ENCODE peak calls at places on chromosomes 16 and 17, in six cellular contexts. K is transverse colon, A is IMR-90, Q is ovary, F is adrenal gland, R is sigmoid colon. T is an unnamed sample.

GRCh38 chr16:28003923-28004322 is 59.6 kb downstream of the GSG1L start:
- DNase-seq in K (no peak), A (no peak), Q (no peak), F (no peak), R (no peak), T (no peak)

GRCh38 chr17:47956818-47957590 is 679 bp downstream of the PRR15L start:
- DNase-seq in K (peak; percentile 20), A (peak; percentile 15), Q (no peak), F (no peak), R (no peak), T (peak; percentile 75)

GRCh38 chr17:58156839-58157803 is 8.9 kb downstream of the OR4D1 start:
- DNase-seq in K (peak; percentile 12), A (no peak), Q (no peak), F (no peak), R (no peak), T (peak; percentile 3)

GRCh38 chr16:68790130-68790761 is 53.1 kb upstream of the TANGO6 start:
- DNase-seq in K (peak; percentile 18), A (peak; percentile 69), Q (peak; percentile 25), F (no peak), R (peak; percentile 66), T (peak; percentile 60)

GRCh38 chr17:81684442-81684911 is 666 bp downstream of the HGS start:
- DNase-seq in K (peak; percentile 25), A (peak; percentile 88), Q (no peak), F (no peak), R (no peak), T (peak; percentile 32)

GRCh38 chr16:57045694-57046381 is 46.5 kb upstream of the CPNE2 start:
- DNase-seq in K (peak; percentile 57), A (peak; percentile 60), Q (peak; percentile 82), F (peak; percentile 45), R (peak; percentile 84), T (peak; percentile 63)

GRCh38 chr17:43882761-43883415 is 24.4 kb downstream of the MPP2 start:
- DNase-seq in K (no peak), A (no peak), Q (no peak), F (no peak), R (no peak), T (no peak)

GRCh38 chr17:46212634-46213435 is 19.6 kb upstream of the KANSL1 start:
- DNase-seq in K (peak; percentile 68), A (peak; percentile 79), Q (peak; percentile 77), F (peak; percentile 80), R (peak; percentile 81), T (peak; percentile 80)

GRCh38 chr17:72219136-72219823 is 98.5 kb downstream of the SOX9 start:
- DNase-seq in K (no peak), A (no peak), Q (no peak), F (no peak), R (no peak), T (no peak)

DNA sequence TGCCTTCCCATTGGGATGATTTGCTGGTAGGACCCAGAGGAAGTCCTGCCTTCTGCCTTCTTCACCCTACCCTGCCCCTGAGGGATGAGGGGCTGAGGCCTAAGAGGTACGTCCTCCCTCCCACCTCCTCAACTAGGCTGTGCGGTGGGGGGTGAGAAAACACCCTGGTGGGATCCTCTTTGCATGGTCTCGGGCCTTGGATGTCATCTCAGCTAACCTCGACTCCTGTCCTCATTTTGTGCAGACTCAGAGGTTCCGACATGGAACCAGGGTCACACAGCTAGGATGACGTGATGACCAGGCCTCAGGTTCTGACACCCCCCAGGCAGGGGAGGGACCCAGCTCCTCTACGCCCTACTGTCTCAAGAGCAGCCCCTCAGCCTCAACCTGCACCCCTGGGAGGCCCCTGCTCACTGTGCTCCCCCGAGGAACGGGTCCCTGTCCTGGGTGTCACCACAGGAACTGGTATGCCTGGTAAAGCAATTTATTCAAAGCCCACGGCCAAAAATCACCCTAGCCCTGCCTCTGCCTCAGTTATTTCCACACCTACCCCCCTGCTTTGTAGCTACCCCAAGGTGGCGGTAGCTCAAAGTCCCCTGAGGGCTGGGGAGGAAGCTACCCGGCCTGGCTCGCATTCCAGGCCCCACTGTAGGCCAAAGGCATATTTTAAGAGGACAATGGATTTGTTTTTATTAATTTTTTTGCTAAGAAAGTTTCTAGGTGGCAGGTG is 17.5 kb downstream of the UNC13D start:
- DNase-seq in K (no peak), A (no peak), Q (no peak), F (no peak), R (no peak), T (no peak)
- TF ChIP-seq POLR2A in K (no peak), A (no peak), Q (no peak), F (no peak), R (no peak), T (no peak)

GRCh38 chr17:6455321-6455705 is 11.1 kb downstream of the PIMREG start:
- DNase-seq in K (peak; percentile 62), A (peak; percentile 17), Q (peak; percentile 39), F (no peak), R (no peak), T (peak; percentile 31)

GRCh38 chr17:6456321-6456720 is 12.1 kb downstream of the PIMREG start:
- DNase-seq in K (no peak), A (no peak), Q (peak; percentile 14), F (no peak), R (no peak), T (no peak)

GRCh38 chr17:6452471-6453266 is 8.4 kb downstream of the PIMREG start:
- DNase-seq in K (no peak), A (no peak), Q (no peak), F (no peak), R (no peak), T (no peak)

GRCh38 chr17:6453279-6454024 is 9.2 kb downstream of the PIMREG start:
- DNase-seq in K (no peak), A (no peak), Q (no peak), F (no peak), R (no peak), T (no peak)

GRCh38 chr17:6454495-6455320 is 10.5 kb downstream of the PIMREG start:
- DNase-seq in K (no peak), A (no peak), Q (peak; percentile 18), F (no peak), R (no peak), T (no peak)
- H3K4me3 ChIP-seq in K (no peak overlapping the region), A (no peak overlapping the region), Q (no peak overlapping the region), F (no peak overlapping the region), R (peak overlapping the region; percentile 5), T (no peak overlapping the region)

GRCh38 chr17:63295288-63295687 is 150.8 kb downstream of the CYB561 start:
- DNase-seq in K (no peak), A (peak; percentile 43), Q (no peak), F (no peak), R (no peak), T (no peak)
- TF ChIP-seq POLR2A in K (no peak), A (no peak), Q (no peak), F (no peak), R (no peak), T (no peak)

DNA sequence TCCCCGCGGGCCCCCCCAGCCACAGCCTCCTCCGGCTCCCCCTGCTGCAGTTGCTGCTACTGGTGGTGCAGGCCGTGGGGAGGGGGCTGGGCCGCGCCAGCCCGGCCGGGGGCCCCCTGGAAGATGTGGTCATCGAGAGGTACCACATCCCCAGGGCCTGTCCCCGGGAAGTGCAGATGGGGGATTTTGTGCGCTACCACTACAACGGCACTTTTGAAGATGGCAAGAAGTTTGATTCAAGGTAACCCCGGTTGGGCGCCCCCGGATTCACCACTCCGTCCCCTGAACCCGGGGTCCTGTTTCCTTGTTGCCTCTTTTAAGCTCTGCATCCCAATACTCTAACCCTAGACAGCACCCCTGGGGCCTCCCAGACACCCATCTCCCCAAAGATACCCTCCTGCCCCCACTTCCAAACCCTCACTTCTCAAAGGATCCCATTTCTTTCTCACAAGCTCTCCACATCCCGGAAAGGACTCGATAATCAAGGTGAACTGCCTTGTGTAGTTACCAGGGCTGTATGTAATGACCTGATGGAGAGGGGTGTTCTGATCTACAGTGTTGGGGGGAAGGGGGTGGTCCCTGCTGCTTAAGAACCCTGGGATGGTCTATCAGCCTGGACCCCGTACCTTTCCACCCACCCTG is 356 bp downstream of the FKBP10 start:
- DNase-seq in K (no peak), A (no peak), Q (no peak), F (no peak), R (no peak), T (no peak)
- H3K4me3 ChIP-seq in K (peak overlapping the region; percentile 58), A (peak overlapping the region; percentile 88), Q (peak overlapping the region; percentile 86), F (no peak overlapping the region), R (peak overlapping the region; percentile 88), T (no peak overlapping the region)

DNA sequence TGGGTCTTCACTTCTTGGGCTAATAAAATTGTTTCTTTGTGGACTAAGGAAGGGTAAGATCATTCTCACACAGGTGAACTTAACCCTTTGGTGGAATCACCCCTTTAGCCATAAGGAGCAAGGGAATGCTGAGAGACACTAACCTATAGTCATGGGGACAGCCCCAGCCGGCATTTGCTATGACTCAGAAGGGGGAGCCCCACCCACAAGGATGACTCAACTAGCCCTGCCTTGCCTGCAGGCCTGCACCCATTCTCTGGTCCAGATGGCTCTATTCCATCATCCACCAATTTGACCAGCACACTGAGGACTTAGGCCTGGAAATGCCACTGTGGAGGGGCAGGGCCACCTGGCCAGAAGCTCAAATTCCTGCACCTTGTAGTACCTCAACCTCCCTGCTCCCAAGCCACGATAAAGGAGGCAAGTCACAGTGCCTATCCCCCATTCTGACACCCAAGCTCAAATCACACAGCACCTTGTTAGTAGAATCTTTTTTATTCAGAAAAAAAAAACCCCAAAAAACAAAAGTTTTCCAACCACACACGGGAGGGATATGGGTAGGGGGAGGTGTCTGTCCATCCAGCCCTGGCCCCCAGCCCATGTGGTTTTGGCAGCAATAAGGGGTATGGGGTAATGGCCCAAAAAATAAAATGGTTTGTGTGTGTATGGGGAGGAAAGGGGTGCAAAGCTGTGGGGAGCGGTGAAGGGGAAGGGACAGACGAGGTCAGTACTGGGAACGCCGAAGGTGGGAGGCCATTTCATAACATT is 3.0 kb downstream of the PFN1 start:
- DNase-seq in K (peak; percentile 88), A (peak; percentile 93), Q (peak; percentile 83), F (peak; percentile 89), R (peak; percentile 93), T (peak; percentile 87)
- TF ChIP-seq POLR2A in K (no peak), A (peak; percentile 34), Q (no peak), F (peak; percentile 16), R (no peak), T (no peak)

GRCh38 chr17:794876-795275 is 12.7 kb downstream of the MRM3 start:
- DNase-seq in K (peak; percentile 80), A (peak; percentile 59), Q (peak; percentile 79), F (peak; percentile 84), R (peak; percentile 94), T (peak; percentile 96)
- H3K4me3 ChIP-seq in K (no peak overlapping the region), A (no peak overlapping the region), Q (no peak overlapping the region), F (no peak overlapping the region), R (peak overlapping the region; percentile 31), T (no peak overlapping the region)

DNA sequence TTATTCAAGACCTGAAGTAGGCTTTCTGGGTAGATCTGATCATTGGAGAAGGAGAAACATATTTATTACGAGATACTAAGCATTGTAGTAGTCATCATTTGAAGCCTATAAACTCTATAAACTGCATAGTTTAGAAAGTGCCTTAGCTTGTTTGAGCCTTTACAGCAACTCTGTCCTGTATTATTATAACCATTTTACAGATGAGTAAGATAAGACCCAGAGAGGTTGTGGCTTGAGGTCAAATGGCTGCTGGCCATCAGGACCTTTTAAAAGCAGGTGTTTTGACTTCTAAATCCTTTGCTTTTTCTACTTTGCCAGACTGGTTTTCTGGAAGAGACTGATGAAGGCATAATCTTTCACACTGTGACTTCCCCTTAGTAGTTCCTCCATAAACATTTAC is 7.1 kb downstream of the USP10 start:
- DNase-seq in K (no peak), A (no peak), Q (no peak), F (no peak), R (no peak), T (no peak)
- TF ChIP-seq POLR2A in K (no peak), A (no peak), Q (no peak), F (no peak), R (no peak), T (no peak)